ENCODE peak calls at places on chromosomes 3 and 15, in seven cellular contexts. H is body of pancreas, E is ovary, U is gastrocnemius medialis, A is endothelial cell of umbilical vein, J is sigmoid colon, L is esophagus squamous epithelium. Q is an unnamed sample.
A peak's percentile ranks its signal among the peaks of the same experiment; 100 is the strongest.

GRCh38 chr15:56856934-56857333 is 61.5 kb upstream of the TCF12 start:
- DNase-seq in U (no peak), H (no peak), L (no peak), J (no peak), A (no peak), E (no peak), Q (no peak)

GRCh38 chr3:48897401-48898376 is 993 bp downstream of the SLC25A20 start:
- DNase-seq in U (no peak), J (no peak), H (peak; percentile 9), L (no peak), A (no peak), E (no peak), Q (peak; percentile 26)

GRCh38 chr3:157499342-157499963 is 3.8 kb downstream of the VEPH1 start:
- DNase-seq in J (no peak), A (peak; percentile 39), U (no peak), E (no peak), H (peak; percentile 81), L (no peak), Q (peak; percentile 83)

GRCh38 chr3:120021523-120021922 is 72.7 kb downstream of the GSK3B start:
- DNase-seq in U (no peak), L (no peak), J (no peak), E (no peak), H (no peak), A (no peak), Q (no peak)

GRCh38 chr15:51323749-51324148 is 14.6 kb downstream of the CYP19A1 start:
- DNase-seq in L (no peak), A (no peak), H (no peak), U (no peak), J (no peak), E (no peak), Q (no peak)

GRCh38 chr3:141659821-141660597 is 78.1 kb upstream of the RNF7 start:
- DNase-seq in E (peak; percentile 75), A (peak; percentile 31), H (peak; percentile 68), J (peak; percentile 90), U (no peak), L (no peak), Q (peak; percentile 79)

GRCh38 chr3:55624238-55624637 is 137.1 kb upstream of the WNT5A start:
- DNase-seq in E (no peak), A (no peak), L (no peak), J (no peak), U (no peak), H (peak; percentile 66), Q (peak; percentile 28)

GRCh38 chr15:47384316-47384715 is 333.0 kb upstream of the SEMA6D start:
- DNase-seq in H (peak; percentile 11), J (no peak), U (peak; percentile 11), L (no peak), A (peak; percentile 97), E (peak; percentile 40), Q (peak; percentile 49)

GRCh38 chr15:51736069-51736468 is 1.4 kb downstream of the LYSMD2 start:
- DNase-seq in U (no peak), A (no peak), H (no peak), J (no peak), E (no peak), L (no peak), Q (no peak)

GRCh38 chr15:90268415-90268814 is 2.9 kb downstream of the NGRN start:
- DNase-seq in E (no peak), J (no peak), U (no peak), L (no peak), A (peak; percentile 27), H (no peak), Q (no peak)

GRCh38 chr3:73037369-73037699 is 24.1 kb upstream of the EBLN2 start:
- DNase-seq in H (no peak), E (no peak), A (peak; percentile 51), U (no peak), J (no peak), L (no peak), Q (no peak)

GRCh38 chr3:179179979-179180758 is 32.0 kb downstream of the PIK3CA start:
- DNase-seq in A (peak; percentile 40), L (no peak), J (no peak), H (no peak), E (no peak), U (no peak), Q (no peak)

GRCh38 chr3:14849831-14850230 is 31.1 kb downstream of the FGD5 start:
- DNase-seq in A (no peak), J (peak; percentile 65), H (no peak), E (no peak), U (no peak), L (no peak), Q (no peak)

GRCh38 chr15:35751421-35752133 is 205.6 kb upstream of the DPH6 start:
- DNase-seq in U (peak; percentile 34), H (peak; percentile 75), A (peak; percentile 85), E (peak; percentile 64), J (peak; percentile 84), L (no peak), Q (peak; percentile 89)

GRCh38 chr15:58931985-58932384 is 1.5 kb downstream of the SLTM start:
- DNase-seq in A (peak; percentile 65), L (no peak), E (no peak), U (no peak), H (peak; percentile 60), J (no peak), Q (peak; percentile 36)

GRCh38 chr3:38102073-38102844 is 34.7 kb downstream of the ACAA1 start:
- DNase-seq in J (no peak), E (no peak), A (no peak), U (no peak), H (no peak), L (no peak), Q (no peak)

GRCh38 chr3:198071602-198072285 is 111.7 kb downstream of the LMLN start:
- DNase-seq in E (no peak), H (no peak), U (no peak), A (peak; percentile 79), J (no peak), L (no peak), Q (no peak)

GRCh38 chr3:114093596-114093995 is 37.1 kb downstream of the QTRT2 start:
- DNase-seq in E (no peak), J (peak; percentile 63), L (no peak), U (peak; percentile 12), A (peak; percentile 65), H (no peak), Q (no peak)

GRCh38 chr3:69033470-69033869 is 18.7 kb downstream of the TMF1 start:
- DNase-seq in U (no peak), L (no peak), J (no peak), H (no peak), A (peak; percentile 94), E (no peak), Q (no peak)

GRCh38 chr15:84112025-84112424 is 123.5 kb upstream of the GOLGA6L4 start:
- DNase-seq in L (no peak), U (no peak), J (no peak), E (no peak), H (no peak), A (no peak), Q (no peak)

GRCh38 chr3:123111640-123112039 is 44.8 kb downstream of the PDIA5 start:
- DNase-seq in J (no peak), A (no peak), U (no peak), H (no peak), L (no peak), E (no peak), Q (no peak)

GRCh38 chr3:124142389-124142970 is 150.6 kb upstream of the ROPN1 start:
- DNase-seq in U (no peak), L (no peak), A (no peak), H (no peak), J (no peak), E (no peak), Q (no peak)

GRCh38 chr3:44132061-44132460 is 109.6 kb upstream of the TOPAZ1 start:
- DNase-seq in L (no peak), E (no peak), A (no peak), J (no peak), U (no peak), H (no peak), Q (no peak)

GRCh38 chr15:46652256-46652655 is 1017.4 kb downstream of the SQOR start:
- DNase-seq in E (no peak), U (no peak), H (no peak), A (no peak), J (no peak), L (no peak), Q (no peak)

GRCh38 chr3:62403765-62404164 is 30.4 kb upstream of the FEZF2 start:
- DNase-seq in L (no peak), H (no peak), U (no peak), J (no peak), A (no peak), E (no peak), Q (no peak)

GRCh38 chr3:62405117-62405516 is 31.8 kb upstream of the FEZF2 start:
- DNase-seq in U (no peak), J (no peak), H (no peak), E (no peak), A (no peak), L (no peak), Q (no peak)

GRCh38 chr3:62406945-62407344 is 33.6 kb upstream of the FEZF2 start:
- DNase-seq in U (no peak), H (no peak), E (no peak), A (no peak), L (no peak), J (no peak), Q (no peak)
- H3K27me3 ChIP-seq in U (no peaks in the 10 kb centered on the region), H (no peaks in the 10 kb centered on the region), E (no peaks in the 10 kb centered on the region), A (peaks cover 4% of the 10 kb centered on the region), L (no peaks in the 10 kb centered on the region), J (no peaks in the 10 kb centered on the region), Q (no peaks in the 10 kb centered on the region)

GRCh38 chr3:128075516-128076464 is 23.6 kb downstream of the SEC61A1 start:
- DNase-seq in U (peak; percentile 75), J (peak; percentile 90), H (peak; percentile 85), L (no peak), E (peak; percentile 94), A (peak; percentile 94), Q (peak; percentile 91)
- TF ChIP-seq POLR2A in U (peak; percentile 14), J (no peak), H (peak; percentile 14), L (no peak), E (no peak), A (peak; percentile 55), Q (peak; percentile 31)

GRCh38 chr3:98733055-98733777 is 29.9 kb upstream of the ST3GAL6 start:
- DNase-seq in L (no peak), H (peak; percentile 16), A (peak; percentile 60), U (no peak), E (peak; percentile 40), J (peak; percentile 68), Q (peak; percentile 50)
- H3K27me3 ChIP-seq in L (no peaks in the 10 kb centered on the region), H (no peaks in the 10 kb centered on the region), A (no peaks in the 10 kb centered on the region), U (no peaks in the 10 kb centered on the region), E (no peaks in the 10 kb centered on the region), J (no peaks in the 10 kb centered on the region), Q (no peaks in the 10 kb centered on the region)

GRCh38 chr3:57126244-57126643 is 38.9 kb downstream of the IL17RD start:
- DNase-seq in H (no peak), A (no peak), J (no peak), E (no peak), L (no peak), U (no peak), Q (no peak)

GRCh38 chr3:57131210-57131588 is 34.0 kb downstream of the IL17RD start:
- DNase-seq in E (no peak), U (no peak), A (no peak), L (no peak), J (no peak), H (no peak), Q (no peak)

GRCh38 chr3:57127849-57128566 is 37.1 kb downstream of the IL17RD start:
- DNase-seq in U (no peak), J (no peak), E (no peak), H (no peak), L (no peak), A (no peak), Q (no peak)

GRCh38 chr3:57128863-57129602 is 36.1 kb downstream of the IL17RD start:
- DNase-seq in L (no peak), E (no peak), U (no peak), J (no peak), H (no peak), A (no peak), Q (no peak)

GRCh38 chr3:57130426-57131209 is 34.5 kb downstream of the IL17RD start:
- DNase-seq in J (no peak), U (no peak), H (no peak), E (peak; percentile 55), L (no peak), A (no peak), Q (no peak)
- TF ChIP-seq POLR2A in J (no peak), U (no peak), H (no peak), E (no peak), L (no peak), A (no peak), Q (no peak)